ENCODE peak calls at places on chromosomes 1 and 21, in ten cellular contexts. R is endodermal cell, F is GM23338, O is ovary, A is prostate gland, Y is cardiac fibroblast, Q is kidney epithelial cell, J is bronchial epithelial cell, T is fibroblast of pulmonary artery, Z is K562. K is an unnamed sample.
A peak's percentile ranks its signal among the peaks of the same experiment; 100 is the strongest.

GRCh38 chr1:22971161-22972062 is 1.3 kb downstream of the LACTBL1 start:
- DNase-seq in R (peak; percentile 51), F (peak; percentile 14), O (no peak), A (no peak), Y (peak; percentile 17), Q (no peak), J (peak; percentile 43), T (peak; percentile 23), Z (no peak), K (no peak)

GRCh38 chr1:187762109-187762508 is 933.4 kb downstream of the PLA2G4A start:
- DNase-seq in R (no peak), F (no peak), O (no peak), A (peak; percentile 26), Y (no peak), Q (no peak), J (no peak), T (no peak), Z (no peak), K (no peak)

GRCh38 chr1:85121744-85122143 is 73.4 kb upstream of the MCOLN3 start:
- DNase-seq in R (no peak), F (no peak), O (no peak), A (no peak), Y (peak; percentile 9), Q (no peak), J (peak; percentile 22), T (no peak), Z (no peak), K (no peak)

GRCh38 chr1:154344977-154345837 is 19.9 kb downstream of the ATP8B2 start:
- DNase-seq in R (peak; percentile 91), F (peak; percentile 90), O (no peak), A (no peak), Y (peak; percentile 73), Q (no peak), J (peak; percentile 41), T (peak; percentile 61), Z (peak; percentile 66), K (peak; percentile 54)

GRCh38 chr21:45261093-45261492 is 26.6 kb downstream of the POFUT2 start:
- DNase-seq in R (no peak), F (no peak), O (no peak), A (no peak), Y (no peak), Q (no peak), J (no peak), T (no peak), Z (no peak), K (no peak)

GRCh38 chr1:55195523-55196233 is 19.5 kb downstream of the USP24 start:
- DNase-seq in R (no peak), F (no peak), O (no peak), A (no peak), Y (peak; percentile 77), Q (no peak), J (peak; percentile 66), T (peak; percentile 83), Z (no peak), K (no peak)

GRCh38 chr1:174322202-174322862 is 125.4 kb upstream of the GPR52 start:
- DNase-seq in R (no peak), F (no peak), O (no peak), A (no peak), Y (no peak), Q (no peak), J (peak; percentile 83), T (no peak), Z (no peak), K (no peak)

GRCh38 chr1:115565353-115565752 is 76.4 kb upstream of the VANGL1 start:
- DNase-seq in R (no peak), F (no peak), O (no peak), A (no peak), Y (no peak), Q (no peak), J (no peak), T (no peak), Z (no peak), K (no peak)

GRCh38 chr21:38333290-38334272 is 76.8 kb downstream of the KCNJ15 start:
- DNase-seq in R (peak; percentile 57), F (peak; percentile 37), O (no peak), A (no peak), Y (peak; percentile 49), Q (no peak), J (no peak), T (peak; percentile 59), Z (no peak), K (no peak)

GRCh38 chr21:23488245-23488644 is 2119.0 kb downstream of the MRPL39 start:
- DNase-seq in R (no peak), F (no peak), O (no peak), A (no peak), Y (no peak), Q (no peak), J (no peak), T (no peak), Z (no peak), K (no peak)

GRCh38 chr1:154757149-154757548 is 112.9 kb downstream of the KCNN3 start:
- DNase-seq in R (no peak), F (no peak), O (peak; percentile 2), A (no peak), Y (no peak), Q (no peak), J (no peak), T (no peak), Z (no peak), K (no peak)

GRCh38 chr1:7257225-7257624 is 472.0 kb downstream of the CAMTA1 start:
- DNase-seq in R (no peak), F (no peak), O (no peak), A (no peak), Y (no peak), Q (no peak), J (no peak), T (no peak), Z (no peak), K (no peak)

GRCh38 chr1:31954607-31955283 is 16.6 kb upstream of the PTP4A2 start:
- DNase-seq in R (peak; percentile 90), F (no peak), O (peak; percentile 95), A (peak; percentile 69), Y (peak; percentile 98), Q (peak; percentile 70), J (peak; percentile 92), T (peak; percentile 99), Z (peak; percentile 71), K (peak; percentile 96)

GRCh38 chr1:94119796-94120590 is 955 bp downstream of the ABCA4 start:
- DNase-seq in R (peak; percentile 54), F (no peak), O (no peak), A (no peak), Y (no peak), Q (no peak), J (no peak), T (peak; percentile 44), Z (no peak), K (no peak)

GRCh38 chr1:206686486-206687249 is 2.0 kb downstream of the MAPKAPK2 start:
- DNase-seq in R (no peak), F (no peak), O (no peak), A (no peak), Y (no peak), Q (no peak), J (no peak), T (no peak), Z (no peak), K (no peak)

GRCh38 chr1:119000371-119001180 is 12.4 kb upstream of the TBX15 start:
- DNase-seq in R (peak; percentile 67), F (peak; percentile 63), O (no peak), A (no peak), Y (no peak), Q (no peak), J (no peak), T (no peak), Z (no peak), K (no peak)

DNA sequence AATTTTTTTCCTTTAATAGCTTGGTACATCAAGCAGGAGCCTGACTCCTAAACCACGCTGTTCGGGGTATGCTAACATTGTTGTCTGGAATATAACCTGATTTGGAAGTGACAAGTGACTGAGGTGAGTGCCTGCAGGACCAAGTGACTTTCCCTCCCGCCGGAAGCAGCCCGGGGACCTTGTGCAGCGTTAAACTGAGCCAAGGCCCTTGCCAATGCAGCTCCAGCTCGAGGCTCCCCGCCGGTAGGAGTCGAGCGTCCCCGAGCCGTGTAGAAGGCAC is 716 bp upstream of the MTARC1 start:
- DNase-seq in R (no peak), F (no peak), O (no peak), A (no peak), Y (no peak), Q (no peak), J (no peak), T (no peak), Z (no peak), K (no peak)
- H3K4me3 ChIP-seq in R (no peak overlapping the region), F (peak overlapping the region; percentile 61), O (no peak overlapping the region), A (peak overlapping the region; percentile 65), Y (peak overlapping the region; percentile 43), Q (no peak overlapping the region), J (peak overlapping the region; percentile 49), T (no peak overlapping the region), Z (no peak overlapping the region), K (no peak overlapping the region)

GRCh38 chr1:100730130-100730529 is 10.6 kb downstream of the VCAM1 start:
- DNase-seq in R (no peak), F (no peak), O (no peak), A (no peak), Y (no peak), Q (no peak), J (no peak), T (no peak), Z (no peak), K (peak; percentile 30)
- TF ChIP-seq CTCF in R (no peak), F (no peak), O (no peak), A (no peak), Y (no peak), Q (no peak), J (no peak), T (no peak), Z (no peak), K (no peak)

GRCh38 chr1:28510350-28511223 is 4.7 kb downstream of the RCC1 start:
- DNase-seq in R (peak; percentile 74), F (peak; percentile 56), O (no peak), A (no peak), Y (peak; percentile 63), Q (no peak), J (peak; percentile 52), T (no peak), Z (no peak), K (peak; percentile 49)
- H3K4me3 ChIP-seq in R (peak overlapping the region; percentile 93), F (peak overlapping the region; percentile 86), O (no peak overlapping the region), A (no peak overlapping the region), Y (peak overlapping the region; percentile 14), Q (peak overlapping the region; percentile 3), J (no peak overlapping the region), T (peak overlapping the region; percentile 99), Z (peak overlapping the region; percentile 87), K (peak overlapping the region; percentile 97)

GRCh38 chr1:30715216-30715615 is 8.2 kb downstream of the MATN1 start:
- DNase-seq in R (no peak), F (peak; percentile 51), O (no peak), A (no peak), Y (no peak), Q (no peak), J (no peak), T (no peak), Z (peak; percentile 62), K (no peak)
- TF ChIP-seq CTCF in R (peak; percentile 77), F (peak; percentile 61), O (no peak), A (peak; percentile 16), Y (peak; percentile 47), Q (peak; percentile 42), J (peak; percentile 50), T (peak; percentile 41), Z (peak; percentile 87), K (peak; percentile 39)

K was measured in astrocyte of the spinal cord.